ENCODE peak calls at places on chromosomes 6 and 20, in eight cellular contexts. J is neural crest cell, I is adrenal gland, C is spleen, Z is A549, L is IMR-90, P is psoas muscle, O is fibroblast of the aortic adventitia. X is an unnamed sample.

GRCh38 chr6:50520862-50521261 is 192.5 kb upstream of the TFAP2D start:
- DNase-seq in J (no peak), I (no peak), C (no peak), Z (no peak), L (no peak), P (no peak), O (no peak), X (no peak)

GRCh38 chr6:113315068-113315467 is 542.1 kb upstream of the MARCKS start:
- DNase-seq in J (no peak), I (no peak), C (no peak), Z (no peak), L (peak; percentile 18), P (no peak), O (peak; percentile 22), X (no peak)

GRCh38 chr20:13526551-13526950 is 112.2 kb downstream of the TASP1 start:
- DNase-seq in J (no peak), I (no peak), C (no peak), Z (no peak), L (peak; percentile 29), P (no peak), O (no peak), X (no peak)

GRCh38 chr6:27156874-27157460 is 90.5 kb upstream of the PRSS16 start:
- DNase-seq in J (no peak), I (no peak), C (no peak), Z (no peak), L (no peak), P (no peak), O (no peak), X (no peak)

GRCh38 chr6:14984454-14984853 is 261.4 kb upstream of the JARID2 start:
- DNase-seq in J (no peak), I (peak; percentile 60), C (no peak), Z (no peak), L (peak; percentile 31), P (peak; percentile 31), O (peak; percentile 64), X (no peak)

GRCh38 chr6:4356899-4357659 is 221.7 kb upstream of the ECI2 start:
- DNase-seq in J (peak; percentile 6), I (peak; percentile 14), C (no peak), Z (no peak), L (no peak), P (no peak), O (no peak), X (no peak)

GRCh38 chr6:44151348-44152108 is 7.1 kb upstream of the CAPN11 start:
- DNase-seq in J (peak; percentile 83), I (peak; percentile 71), C (peak; percentile 93), Z (peak; percentile 61), L (peak; percentile 62), P (peak; percentile 82), O (peak; percentile 58), X (peak; percentile 85)

GRCh38 chr20:23988561-23988960 is at the start of gene GGTLC1:
- DNase-seq in J (no peak), I (no peak), C (peak; percentile 47), Z (no peak), L (no peak), P (no peak), O (no peak), X (no peak)

GRCh38 chr6:169324661-169325459 is 71.2 kb upstream of the THBS2 start:
- DNase-seq in J (no peak), I (no peak), C (no peak), Z (no peak), L (no peak), P (no peak), O (no peak), X (no peak)

DNA sequence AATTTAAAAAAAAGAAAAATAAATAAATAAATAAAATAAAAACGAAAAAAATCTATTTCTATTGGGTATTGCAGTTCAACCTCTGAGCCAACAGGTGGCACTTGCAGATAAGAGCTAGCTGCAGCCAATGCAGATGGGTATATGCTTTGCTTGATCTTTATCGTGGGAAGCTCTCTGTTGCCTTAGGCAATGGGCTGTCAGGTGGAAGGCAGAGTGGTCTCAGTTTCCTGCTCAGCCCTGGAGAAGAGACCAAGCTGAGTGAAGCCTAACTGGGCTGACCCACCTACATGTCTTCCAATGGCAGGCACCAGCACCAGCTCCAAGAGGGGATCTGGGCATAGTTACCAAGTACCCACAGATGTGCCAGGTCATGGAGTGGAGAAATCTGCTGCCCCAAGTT is 95.0 kb downstream of the AK9 start:
- DNase-seq in J (no peak), I (no peak), C (no peak), Z (no peak), L (peak; percentile 57), P (no peak), O (peak; percentile 53), X (peak; percentile 40)
- TF ChIP-seq CTCF in J (peak; percentile 56), I (peak; percentile 21), C (peak; percentile 9), Z (no peak), L (peak; percentile 54), P (no peak), O (peak; percentile 64), X (peak; percentile 76)

GRCh38 chr20:45497971-45498494 is 17.4 kb downstream of the SPINT3 start:
- DNase-seq in J (no peak), I (no peak), C (no peak), Z (no peak), L (no peak), P (no peak), O (no peak), X (no peak)
- TF ChIP-seq CTCF in J (no peak), I (no peak), C (no peak), Z (no peak), L (no peak), P (no peak), O (no peak), X (peak; percentile 26)

DNA sequence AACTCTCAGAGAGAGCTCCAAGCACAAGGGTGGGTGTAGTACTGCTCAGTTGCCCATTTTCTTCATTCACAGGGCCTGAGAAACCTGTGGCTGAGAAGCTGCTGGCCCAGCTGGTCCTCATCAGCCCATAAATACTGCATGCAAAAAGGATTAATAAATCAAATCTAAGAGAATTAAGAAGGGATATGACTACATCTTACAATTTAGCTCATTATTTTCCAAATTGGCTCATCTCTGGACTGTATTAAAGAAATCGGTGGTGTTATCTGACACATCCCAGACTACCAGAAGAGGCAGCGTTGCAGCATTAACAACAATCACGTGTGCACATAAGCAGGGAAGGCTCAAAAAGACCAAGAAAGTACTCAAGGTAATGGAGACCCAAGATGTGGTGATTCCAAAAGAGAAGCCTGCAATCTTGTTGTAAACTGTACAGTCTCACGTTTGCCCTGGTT is 90.7 kb downstream of the CD24 start:
- DNase-seq in J (no peak), I (no peak), C (no peak), Z (no peak), L (no peak), P (no peak), O (no peak), X (no peak)
- TF ChIP-seq CTCF in J (peak; percentile 41), I (no peak), C (no peak), Z (no peak), L (no peak), P (no peak), O (no peak), X (peak; percentile 50)

GRCh38 chr20:10132391-10132790 is 86.2 kb upstream of the SNAP25 start:
- DNase-seq in J (no peak), I (no peak), C (no peak), Z (no peak), L (no peak), P (no peak), O (no peak), X (no peak)
- TF ChIP-seq CTCF in J (no peak), I (no peak), C (no peak), Z (no peak), L (no peak), P (no peak), O (no peak), X (no peak)

GRCh38 chr20:25081065-25081729 is 744 bp downstream of the VSX1 start:
- DNase-seq in J (peak; percentile 64), I (no peak), C (peak; percentile 64), Z (no peak), L (no peak), P (no peak), O (peak; percentile 12), X (peak; percentile 78)
- TF ChIP-seq CTCF in J (peak; percentile 33), I (no peak), C (no peak), Z (peak; percentile 23), L (no peak), P (no peak), O (no peak), X (peak; percentile 56)

GRCh38 chr6:39432311-39433025 is 110.0 kb upstream of the KCNK16 start:
- DNase-seq in J (no peak), I (no peak), C (no peak), Z (no peak), L (no peak), P (no peak), O (no peak), X (no peak)
- TF ChIP-seq CTCF in J (no peak), I (no peak), C (no peak), Z (no peak), L (no peak), P (no peak), O (no peak), X (no peak)

DNA sequence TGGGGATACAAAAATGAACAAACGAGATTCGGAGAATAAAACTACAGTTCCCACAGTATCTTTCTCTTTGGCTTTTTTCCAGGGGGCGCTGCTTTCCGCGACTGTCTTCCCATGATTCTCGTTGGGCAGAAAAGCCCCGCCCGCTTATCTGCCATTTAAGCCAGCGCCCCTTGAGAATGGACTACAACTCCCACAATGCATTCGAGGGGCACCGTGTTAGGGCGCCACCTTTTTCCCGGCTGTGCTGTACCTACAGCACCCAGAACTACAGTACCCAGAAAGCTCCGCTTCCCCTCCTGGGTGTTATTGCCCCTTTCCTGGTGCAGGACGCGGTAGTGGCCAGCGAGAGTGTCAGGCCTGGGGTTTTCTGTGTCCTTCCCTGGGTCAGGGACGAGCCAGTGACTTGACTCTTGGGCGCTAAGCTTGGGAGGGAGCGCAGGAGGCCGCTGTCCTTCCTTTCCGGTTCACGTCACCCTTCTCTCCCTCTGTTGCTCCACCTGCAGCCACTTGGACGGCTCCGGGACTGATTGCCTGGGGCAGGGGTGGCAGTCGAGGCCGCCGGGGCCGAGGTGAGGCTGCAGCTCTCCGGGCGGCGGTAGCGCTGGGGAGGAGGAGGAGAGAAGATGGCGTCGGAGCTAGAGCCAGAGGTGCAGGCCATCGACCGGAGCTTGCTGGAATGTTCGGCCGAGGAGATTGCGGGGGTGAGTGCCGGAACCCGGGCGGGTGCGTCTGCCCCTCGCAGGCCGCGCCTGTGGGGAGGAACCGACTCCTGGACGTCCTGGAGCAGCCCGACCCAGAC is at the start of gene UBR2:
- DNase-seq in J (peak; percentile 95), I (peak; percentile 99), C (peak; percentile 96), Z (peak; percentile 78), L (peak; percentile 99), P (peak; percentile 95), O (peak; percentile 99), X (peak; percentile 98)
- TF ChIP-seq CTCF in J (peak; percentile 73), I (no peak), C (peak; percentile 57), Z (no peak), L (peak; percentile 24), P (no peak), O (peak; percentile 1), X (peak; percentile 82)

DNA sequence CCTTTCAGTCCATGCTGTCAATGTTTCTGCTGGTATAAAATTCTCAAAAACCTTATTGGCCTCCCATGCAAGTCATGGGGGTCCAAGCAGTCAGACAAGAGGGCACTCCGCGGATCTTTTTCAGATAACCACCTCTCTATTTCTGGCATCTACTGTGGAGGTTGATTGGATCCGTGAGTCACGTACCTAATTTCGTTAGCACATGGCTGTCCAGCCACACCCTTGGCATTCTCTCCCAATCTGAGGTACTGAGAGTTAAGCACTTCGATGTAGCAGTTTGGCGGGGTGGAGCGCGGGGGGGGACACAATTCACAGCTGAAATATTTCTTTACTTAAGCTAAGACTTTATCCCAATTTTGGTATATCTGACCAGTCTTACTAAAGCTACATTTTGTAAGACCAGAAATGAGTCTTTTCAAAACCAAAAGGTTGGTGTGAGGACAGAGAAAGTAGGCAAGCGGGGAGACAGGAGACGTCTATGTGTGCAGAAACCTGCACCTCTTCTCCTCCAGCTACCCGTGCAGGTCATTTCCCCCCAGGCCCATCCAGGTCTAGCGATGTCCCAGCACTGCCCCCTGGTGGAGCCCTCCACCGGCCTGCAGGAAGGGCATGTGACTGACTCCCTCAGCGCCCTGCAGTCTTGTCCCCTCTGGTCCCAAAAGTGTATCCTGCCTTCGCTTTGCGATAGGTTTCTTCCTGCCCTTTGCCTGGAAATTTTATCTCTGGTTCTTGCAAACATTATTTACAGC is 113.1 kb downstream of the ADAT2 start:
- DNase-seq in J (peak; percentile 46), I (peak; percentile 14), C (peak; percentile 80), Z (no peak), L (peak; percentile 8), P (peak; percentile 25), O (no peak), X (peak; percentile 90)
- TF ChIP-seq CTCF in J (peak; percentile 57), I (peak; percentile 16), C (no peak), Z (peak; percentile 15), L (peak; percentile 33), P (peak; percentile 23), O (peak; percentile 44), X (peak; percentile 90)